ENCODE peak calls at places on chromosomes 16 and 17, in four cellular contexts. J, K, F and W are unnamed samples.

GRCh38 chr17:5719976-5720375 is 135.7 kb upstream of the NLRP1 start:
- DNase-seq in J (no peak), K (no peak), F (peak; percentile 42), W (no peak)

GRCh38 chr16:12158428-12158827 is 181.9 kb downstream of the SNX29 start:
- DNase-seq in J (peak; percentile 61), K (peak; percentile 84), F (peak; percentile 20), W (no peak)

GRCh38 chr16:57755061-57755684 is 19.6 kb downstream of the KATNB1 start:
- DNase-seq in J (no peak), K (no peak), F (no peak), W (no peak)

GRCh38 chr17:50047488-50048126 is 8.3 kb upstream of the ITGA3 start:
- DNase-seq in J (peak; percentile 85), K (no peak), F (peak; percentile 86), W (no peak)

GRCh38 chr17:61927211-61928100 is at the start of gene INTS2:
- DNase-seq in J (peak; percentile 93), K (peak; percentile 90), F (peak; percentile 96), W (peak; percentile 97)

GRCh38 chr16:12204601-12205000 is 228.1 kb downstream of the SNX29 start:
- DNase-seq in J (no peak), K (no peak), F (no peak), W (no peak)

GRCh38 chr17:33523577-33523981 is 230.5 kb upstream of the ASIC2 start:
- DNase-seq in J (no peak), K (no peak), F (peak; percentile 93), W (peak; percentile 17)

GRCh38 chr17:82828875-82829487 is 10.8 kb downstream of the ZNF750 start:
- DNase-seq in J (no peak), K (no peak), F (no peak), W (no peak)

GRCh38 chr16:21145738-21146137 is 4.9 kb downstream of the DNAH3 start:
- DNase-seq in J (no peak), K (no peak), F (no peak), W (no peak)

GRCh38 chr17:81868674-81869220 is 2.4 kb downstream of the ARHGDIA start:
- DNase-seq in J (peak; percentile 81), K (peak; percentile 91), F (peak; percentile 92), W (no peak)

GRCh38 chr16:85736924-85737323 is 14.0 kb downstream of the C16orf74 start:
- DNase-seq in J (no peak), K (no peak), F (no peak), W (no peak)

GRCh38 chr17:69047368-69048263 is 13.1 kb downstream of the ABCA9 start:
- DNase-seq in J (peak; percentile 20), K (no peak), F (peak; percentile 80), W (peak; percentile 92)

GRCh38 chr16:87534030-87534653 is 41.3 kb upstream of the ZCCHC14 start:
- DNase-seq in J (no peak), K (no peak), F (no peak), W (no peak)

GRCh38 chr17:22409160-22409751 is 716.9 kb downstream of the KCNJ18 start:
- DNase-seq in J (no peak), K (no peak), F (no peak), W (peak; percentile 60)